ENCODE peak calls at places on chromosomes 3 and 15, in five cellular contexts. W, V, K, A and I are unnamed samples.

GRCh38 chr15:31338879-31339557 is 12.4 kb downstream of the KLF13 start:
- DNase-seq in W (no peak), V (peak), K (peak), A (peak), I (no peak)

GRCh38 chr15:29822100-29822684 is at the start of gene TJP1:
- DNase-seq in W (no peak), V (peak), K (peak), A (peak), I (no peak)

GRCh38 chr3:129558772-129559564 is 16.0 kb downstream of the H1-8 start:
- DNase-seq in W (no peak), V (no peak), K (peak), A (no peak), I (no peak)

GRCh38 chr15:77461486-77461885 is 40.8 kb downstream of the HMG20A start:
- DNase-seq in W (no peak), V (no peak), K (peak), A (no peak), I (no peak)

GRCh38 chr3:43867673-43868072 is 176.9 kb downstream of the ABHD5 start:
- DNase-seq in W (no peak), V (no peak), K (peak), A (no peak), I (no peak)

GRCh38 chr15:64907991-64908390 is 3.7 kb upstream of the ANKDD1A start:
- DNase-seq in W (no peak), V (no peak), K (no peak), A (no peak), I (no peak)

GRCh38 chr3:150251654-150252053 is 156.4 kb upstream of the TSC22D2 start:
- DNase-seq in W (no peak), V (no peak), K (peak), A (no peak), I (no peak)

GRCh38 chr3:142863010-142863787 is 25.7 kb downstream of the PCOLCE2 start:
- DNase-seq in W (no peak), V (no peak), K (peak), A (no peak), I (peak)

GRCh38 chr3:13020159-13020558 is 53.1 kb downstream of the IQSEC1 start:
- DNase-seq in W (no peak), V (no peak), K (no peak), A (peak), I (no peak)

GRCh38 chr3:127052121-127052561 is 69.2 kb downstream of the PLXNA1 start:
- DNase-seq in W (no peak), V (peak), K (no peak), A (peak), I (no peak)

GRCh38 chr3:7487763-7488162 is 626.8 kb downstream of the GRM7 start:
- DNase-seq in W (no peak), V (no peak), K (no peak), A (no peak), I (no peak)

GRCh38 chr3:23086831-23087230 is 116.3 kb upstream of the UBE2E2 start:
- DNase-seq in W (no peak), V (no peak), K (no peak), A (no peak), I (no peak)

GRCh38 chr3:171620825-171621434 is 160.7 kb upstream of the TNIK start:
- DNase-seq in W (no peak), V (no peak), K (peak), A (no peak), I (no peak)

GRCh38 chr15:58770519-58770856 is 614 bp upstream of the MINDY2 start:
- DNase-seq in W (no peak), V (no peak), K (no peak), A (no peak), I (no peak)

GRCh38 chr15:39127151-39127815 is 453.6 kb upstream of the THBS1 start:
- DNase-seq in W (no peak), V (no peak), K (peak), A (no peak), I (no peak)

GRCh38 chr3:172707967-172708366 is 2.9 kb downstream of the NCEH1 start:
- DNase-seq in W (no peak), V (no peak), K (no peak), A (no peak), I (no peak)

GRCh38 chr3:42690191-42690590 is 4.9 kb downstream of the KLHL40 start:
- DNase-seq in W (no peak), V (no peak), K (no peak), A (no peak), I (no peak)

GRCh38 chr15:78212546-78213424 is 21.6 kb downstream of the ACSBG1 start:
- DNase-seq in W (no peak), V (peak), K (peak), A (peak), I (no peak)

GRCh38 chr3:46713898-46714552 is 3.6 kb downstream of the PRSS50 start:
- DNase-seq in W (no peak), V (peak), K (no peak), A (peak), I (no peak)

GRCh38 chr3:112116777-112117186 is 16.3 kb downstream of the GCSAM start:
- DNase-seq in W (no peak), V (peak), K (no peak), A (no peak), I (no peak)

GRCh38 chr3:134314588-134315285 is 59.5 kb downstream of the AMOTL2 start:
- DNase-seq in W (no peak), V (no peak), K (no peak), A (peak), I (no peak)

GRCh38 chr3:160796813-160797164 is 40.8 kb downstream of the PPM1L start:
- DNase-seq in W (no peak), V (no peak), K (no peak), A (no peak), I (no peak)

GRCh38 chr3:192957441-192957951 is 39.8 kb upstream of the MB21D2 start:
- DNase-seq in W (no peak), V (no peak), K (peak), A (no peak), I (no peak)

GRCh38 chr3:64190517-64191515 is 34.5 kb downstream of the PRICKLE2 start:
- DNase-seq in W (no peak), V (no peak), K (no peak), A (no peak), I (no peak)

GRCh38 chr3:122255757-122256439 is 69.2 kb upstream of the CSTA start:
- DNase-seq in W (no peak), V (no peak), K (no peak), A (no peak), I (no peak)

GRCh38 chr3:1609416-1609815 is 489.2 kb upstream of the CNTN4 start:
- DNase-seq in W (no peak), V (no peak), K (peak), A (no peak), I (no peak)

GRCh38 chr15:80630981-80631380 is 64.1 kb upstream of the ABHD17C start:
- DNase-seq in W (no peak), V (no peak), K (no peak), A (no peak), I (no peak)

GRCh38 chr15:75483106-75483505 is 31.6 kb upstream of the SIN3A start:
- DNase-seq in W (no peak), V (no peak), K (no peak), A (no peak), I (no peak)

GRCh38 chr3:41681479-41681878 is 280.4 kb downstream of the ULK4 start:
- DNase-seq in W (no peak), V (no peak), K (peak), A (no peak), I (peak)

GRCh38 chr3:134527037-134527436 is 41.2 kb downstream of the CEP63 start:
- DNase-seq in W (no peak), V (no peak), K (no peak), A (no peak), I (peak)

GRCh38 chr15:85694086-85694485 is 100.6 kb downstream of the KLHL25 start:
- DNase-seq in W (no peak), V (no peak), K (no peak), A (no peak), I (no peak)

GRCh38 chr3:138937690-138938055 is 9.3 kb downstream of the FOXL2 start:
- DNase-seq in W (no peak), V (no peak), K (no peak), A (no peak), I (no peak)

GRCh38 chr15:41832875-41833274 is 5.0 kb downstream of the JMJD7 start:
- DNase-seq in W (no peak), V (no peak), K (peak), A (no peak), I (no peak)

GRCh38 chr15:52069559-52069958 is 43.0 kb downstream of the BCL2L10 start:
- DNase-seq in W (no peak), V (no peak), K (no peak), A (no peak), I (no peak)